ENCODE peak calls at places on chromosomes 13 and 19, in four cellular contexts. D is GM12878, H is K562, G is HepG2. Z is an unnamed sample.

GRCh38 chr13:94251801-94252200 is 227.7 kb downstream of the DCT start:
- DNase-seq in H (no peak), G (no peak), D (no peak), Z (no peak)

GRCh38 chr13:50208826-50209335 is 193.6 kb downstream of the KCNRG start:
- DNase-seq in D (no peak), H (peak), G (peak), Z (peak)

GRCh38 chr13:65985632-65986031 is 1244.5 kb downstream of the PCDH9 start:
- DNase-seq in G (peak), D (no peak), H (no peak), Z (peak)

GRCh38 chr13:25687622-25688225 is 315.9 kb downstream of the ATP8A2 start:
- DNase-seq in H (no peak), D (no peak), G (no peak), Z (no peak)

GRCh38 chr13:99251908-99252307 is 6.3 kb downstream of the GPR18 start:
- DNase-seq in H (no peak), D (no peak), G (no peak), Z (no peak)

GRCh38 chr19:5960005-5961001 is 17.6 kb downstream of the RANBP3 start:
- DNase-seq in G (peak), D (no peak), H (no peak), Z (no peak)

GRCh38 chr13:75481176-75482069 is 546 bp downstream of the TBC1D4 start:
- DNase-seq in D (no peak), H (peak), G (no peak), Z (peak)

GRCh38 chr19:34676697-34677385 is at the start of gene SCGB2B2:
- DNase-seq in D (peak), G (no peak), H (no peak), Z (peak)

GRCh38 chr13:51412431-51412830 is 40.4 kb downstream of the INTS6 start:
- DNase-seq in G (no peak), D (no peak), H (no peak), Z (no peak)

GRCh38 chr19:3985643-3986259 is 488 bp upstream of the EEF2 start:
- DNase-seq in H (no peak), D (no peak), G (no peak), Z (no peak)

GRCh38 chr13:95176611-95177259 is 124.5 kb downstream of the ABCC4 start:
- DNase-seq in D (no peak), G (no peak), H (no peak), Z (no peak)

GRCh38 chr19:13812544-13812943 is 17.3 kb downstream of the ZSWIM4 start:
- DNase-seq in G (no peak), D (no peak), H (no peak), Z (no peak)

GRCh38 chr19:41740415-41741243 is 14.7 kb upstream of the CEACAM6 start:
- DNase-seq in G (no peak), D (no peak), H (no peak), Z (peak)

GRCh38 chr19:40413291-40413994 is at the start of gene PRX:
- DNase-seq in H (peak), G (no peak), D (no peak), Z (peak)

GRCh38 chr13:38301236-38301635 is 48.4 kb upstream of the UFM1 start:
- DNase-seq in G (no peak), H (no peak), D (no peak), Z (no peak)

GRCh38 chr19:11437955-11438354 is 2.5 kb downstream of the PRKCSH start:
- DNase-seq in H (no peak), G (no peak), D (no peak), Z (no peak)

GRCh38 chr19:35073516-35073915 is 32.0 kb downstream of the HPN start:
- DNase-seq in H (no peak), D (no peak), G (no peak), Z (no peak)

GRCh38 chr13:32538234-32538620 is 368 bp downstream of the N4BP2L2 start:
- DNase-seq in D (no peak), H (peak), G (peak), Z (no peak)

GRCh38 chr13:36358352-36358751 is 12.2 kb upstream of the SPART start:
- DNase-seq in D (no peak), H (no peak), G (no peak), Z (no peak)

GRCh38 chr13:112907916-112908315 is 61.1 kb upstream of the MCF2L start:
- DNase-seq in D (no peak), G (peak), H (no peak), Z (no peak)

GRCh38 chr19:3375221-3376088 is 9.1 kb downstream of the NFIC start:
- DNase-seq in H (peak), G (no peak), D (no peak), Z (no peak)

GRCh38 chr13:67438465-67438864 is 208.3 kb upstream of the PCDH9 start:
- DNase-seq in G (no peak), D (no peak), H (no peak), Z (peak)

GRCh38 chr19:55526216-55527196 is 10.4 kb downstream of the SBK2 start:
- DNase-seq in D (no peak), H (no peak), G (peak), Z (peak)

DNA sequence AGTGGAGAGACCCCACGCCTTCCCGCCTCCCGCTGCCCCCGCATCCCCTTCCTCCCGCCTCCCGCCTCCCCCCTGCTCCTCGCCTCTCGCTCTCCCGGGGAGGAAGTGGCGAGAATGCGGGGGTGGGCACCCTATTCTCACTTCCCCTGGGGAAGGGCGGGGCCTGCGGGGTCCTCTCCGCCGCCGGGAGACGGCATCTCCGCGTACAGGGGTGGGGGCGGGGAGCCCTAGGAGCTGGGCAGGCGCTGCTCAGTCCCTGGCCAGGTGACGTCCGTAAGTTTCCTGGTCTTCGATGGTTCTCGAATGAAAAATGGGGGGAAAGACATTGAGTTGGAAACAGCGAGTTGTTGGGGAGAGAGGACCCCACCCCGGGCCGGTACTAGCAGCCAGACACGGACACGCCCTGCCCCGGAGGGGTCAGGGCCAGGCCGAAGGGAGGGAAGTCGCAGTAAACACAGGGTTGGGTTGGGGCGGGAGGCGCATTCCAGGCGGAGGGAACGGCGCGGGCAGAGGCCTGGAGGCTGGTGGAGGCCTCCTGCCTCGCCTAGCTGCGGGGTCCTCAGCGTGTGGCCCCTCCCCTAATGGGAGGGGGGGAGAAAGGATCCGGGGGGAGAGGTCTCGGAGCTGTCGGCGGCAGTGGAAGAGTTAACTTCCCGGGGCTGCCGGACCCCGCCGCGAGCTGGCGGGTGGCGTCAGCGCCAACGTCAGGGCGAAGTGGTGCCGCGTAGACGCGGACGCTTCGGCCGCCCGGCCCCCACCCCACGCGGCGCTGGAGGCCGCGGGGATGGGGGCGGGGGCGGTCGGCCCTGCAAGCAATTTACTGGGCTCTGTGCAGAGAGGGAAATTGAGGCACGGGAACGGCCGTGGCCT is 10.4 kb upstream of the JUND start:
- DNase-seq in G (peak), H (peak), D (no peak), Z (peak)
- TF ChIP-seq POLR2AphosphoS5 in G (no peak), H (peak), D (peak), Z (peak)

DNA sequence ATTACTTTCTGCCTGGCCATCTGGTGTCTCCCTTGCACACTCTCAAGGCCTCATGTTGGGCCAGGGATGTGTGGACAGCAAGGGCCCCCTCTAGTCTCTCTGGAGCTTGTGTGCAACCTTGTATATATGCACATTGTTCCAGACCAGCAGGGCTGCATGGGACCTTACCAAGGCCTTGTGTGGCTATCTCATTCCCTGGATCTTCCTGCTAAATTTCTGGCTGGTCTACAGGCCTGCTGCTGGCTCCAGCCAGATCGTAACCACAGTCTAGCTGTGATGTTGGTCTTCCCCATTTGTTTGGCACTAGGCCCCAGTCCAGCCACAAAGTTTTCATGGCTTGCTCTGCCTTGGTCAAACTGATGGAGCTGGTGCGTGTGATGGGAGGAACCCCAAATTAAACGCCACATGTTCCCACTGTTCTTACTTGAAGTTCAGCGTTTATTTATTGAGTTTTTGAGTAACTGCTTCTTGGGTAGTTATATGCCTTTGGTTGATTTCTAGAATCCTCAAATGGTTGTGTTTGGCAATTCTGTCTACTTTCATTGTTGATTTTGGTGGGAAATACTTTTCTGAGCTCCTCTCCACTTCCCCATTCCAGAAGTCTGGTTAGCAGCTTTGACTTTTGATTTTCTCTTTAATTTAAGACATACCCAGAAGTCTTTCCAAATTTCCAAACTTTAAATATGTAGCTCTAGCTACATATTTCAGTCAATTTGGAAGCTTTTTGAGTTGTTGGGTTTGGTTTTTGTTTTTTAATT is 56.4 kb downstream of the SIPA1L3 start:
- DNase-seq in H (no peak), G (peak), D (no peak), Z (no peak)
- TF ChIP-seq JUNB in H (no peak), G (no peak), D (no peak), Z (no peak)

DNA sequence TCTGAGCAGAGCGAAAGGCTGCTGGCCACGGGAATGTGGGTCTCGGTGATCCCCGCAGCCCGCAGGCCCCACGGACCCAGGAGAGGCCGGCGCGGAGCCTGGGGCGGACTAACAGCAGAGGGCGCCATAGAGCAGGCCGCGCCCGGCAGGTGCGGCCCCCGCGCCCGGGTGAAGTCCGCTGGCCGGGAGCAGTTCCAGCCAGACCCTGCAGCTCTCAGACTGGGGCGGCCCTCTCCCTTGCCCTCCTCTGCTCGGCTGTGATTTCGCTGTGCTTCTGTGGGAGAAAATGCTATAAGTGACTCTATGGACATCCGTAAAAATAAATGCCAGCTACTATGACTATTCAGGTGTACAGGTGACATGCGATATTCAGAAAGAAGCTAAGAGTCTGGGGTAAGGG is 37.7 kb downstream of the GSX1 start:
- DNase-seq in D (no peak), G (no peak), H (peak), Z (peak)
- TF ChIP-seq EZH2 in D (no peak), G (no peak), H (no peak), Z (no peak)

GRCh38 chr19:57867868-57868492 is 18.3 kb downstream of the ZNF587 start:
- DNase-seq in D (no peak), G (no peak), H (no peak), Z (no peak)
- TF ChIP-seq POLR2AphosphoS5 in D (no peak), G (no peak), H (peak), Z (peak)

DNA sequence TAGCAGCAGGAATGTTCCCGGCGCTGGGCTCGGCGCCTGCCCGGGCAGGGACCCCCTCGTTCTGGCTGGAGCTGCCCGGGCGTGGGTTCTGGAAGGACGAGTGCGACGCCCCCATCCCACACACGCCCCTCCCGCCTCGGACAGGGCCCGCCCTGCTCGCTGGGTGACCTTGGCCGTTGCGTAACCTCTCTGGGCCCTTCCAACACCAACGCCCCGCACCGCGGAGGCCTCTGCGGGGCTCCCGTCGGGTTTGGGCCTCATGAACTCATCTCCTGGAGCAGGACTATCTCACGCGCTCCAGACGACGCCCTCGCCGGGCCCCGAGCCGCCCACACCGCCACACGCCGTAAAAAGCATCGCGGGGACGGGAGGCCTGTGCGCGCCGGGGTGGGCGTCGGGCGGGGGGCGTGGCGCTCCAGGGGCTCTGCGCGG is 10.4 kb downstream of the PALM start:
- DNase-seq in H (peak), D (no peak), G (peak), Z (peak)
- TF ChIP-seq JUNB in H (no peak), D (no peak), G (no peak), Z (no peak)

GRCh38 chr13:106302011-106302410 is 233.5 kb downstream of the EFNB2 start:
- DNase-seq in D (no peak), H (no peak), G (no peak), Z (peak)
- TF ChIP-seq EZH2 in D (no peak), H (no peak), G (no peak), Z (no peak)

DNA sequence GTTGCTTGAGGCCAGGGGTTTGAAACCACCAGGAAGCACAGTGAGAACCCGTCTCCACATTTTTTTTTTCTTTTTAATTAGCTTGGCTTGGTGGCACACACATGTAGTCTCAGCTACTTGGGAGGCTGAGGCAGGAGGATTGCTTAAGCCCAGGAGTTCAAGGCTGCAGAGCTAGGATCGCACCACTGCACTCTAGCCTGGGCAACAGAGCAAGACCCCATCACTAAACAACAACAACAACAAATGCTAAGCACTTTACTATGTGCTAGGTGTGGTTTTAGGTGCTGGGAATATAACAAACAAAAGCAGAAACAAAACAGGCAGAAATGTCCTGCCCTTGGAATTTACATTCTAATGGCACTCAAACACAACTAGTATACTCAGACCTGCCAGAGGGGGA is 51.3 kb downstream of the RYR1 start:
- DNase-seq in H (no peak), G (no peak), D (no peak), Z (no peak)
- TF ChIP-seq POLR2AphosphoS5 in H (no peak), G (no peak), D (no peak), Z (no peak)

Z was measured in GM23338.